ENCODE peak calls at places on chromosomes 7 and 10, in eight cellular contexts. L is psoas muscle, R is left ventricle myocardium inferior, D is lung, G is RWPE1, N is dorsolateral prefrontal cortex, B is substantia nigra, Z is neuronal stem cell. H is an unnamed sample.

GRCh38 chr7:150368098-150368883 is at the start of gene REPIN1:
- DNase-seq in L (peak), R (peak), D (peak), G (peak), N (peak), B (peak), Z (peak), H (peak)

GRCh38 chr7:26202019-26202985 is 757 bp downstream of the CBX3 start:
- DNase-seq in L (peak), R (peak), D (no peak), G (no peak), N (peak), B (no peak), Z (no peak), H (peak)

GRCh38 chr7:30665449-30665848 is 16.8 kb downstream of the CRHR2 start:
- DNase-seq in L (no peak), R (no peak), D (no peak), G (no peak), N (no peak), B (no peak), Z (no peak), H (no peak)

GRCh38 chr7:22387583-22387982 is 30.6 kb upstream of the RAPGEF5 start:
- DNase-seq in L (peak), R (peak), D (no peak), G (no peak), N (no peak), B (no peak), Z (no peak), H (no peak)

GRCh38 chr10:93967756-93968155 is 26.0 kb upstream of the PLCE1 start:
- DNase-seq in L (no peak), R (no peak), D (no peak), G (no peak), N (no peak), B (no peak), Z (no peak), H (no peak)

GRCh38 chr10:62171791-62172190 is 96.9 kb downstream of the RTKN2 start:
- DNase-seq in L (no peak), R (no peak), D (no peak), G (no peak), N (no peak), B (no peak), Z (no peak), H (no peak)

GRCh38 chr7:42886129-42886528 is 25.7 kb downstream of the C7orf25 start:
- DNase-seq in L (no peak), R (no peak), D (no peak), G (no peak), N (no peak), B (no peak), Z (no peak), H (no peak)

GRCh38 chr10:79184141-79184625 is 115.4 kb downstream of the ZMIZ1 start:
- DNase-seq in L (no peak), R (no peak), D (peak), G (peak), N (no peak), B (no peak), Z (no peak), H (no peak)

GRCh38 chr10:124294811-124295770 is 123.6 kb downstream of the OAT start:
- DNase-seq in L (no peak), R (no peak), D (no peak), G (peak), N (peak), B (no peak), Z (no peak), H (no peak)

GRCh38 chr10:8331387-8331786 is 276.9 kb downstream of the GATA3 start:
- DNase-seq in L (no peak), R (no peak), D (no peak), G (no peak), N (no peak), B (no peak), Z (no peak), H (no peak)

GRCh38 chr7:47991741-47992311 is 12.4 kb upstream of the HUS1 start:
- DNase-seq in L (peak), R (peak), D (peak), G (peak), N (peak), B (peak), Z (peak), H (peak)

GRCh38 chr7:47149208-47149864 is 432.6 kb downstream of the TNS3 start:
- DNase-seq in L (no peak), R (no peak), D (no peak), G (no peak), N (no peak), B (no peak), Z (no peak), H (no peak)

GRCh38 chr10:29957887-29958330 is 101.5 kb downstream of the JCAD start:
- DNase-seq in L (peak), R (peak), D (peak), G (no peak), N (no peak), B (no peak), Z (no peak), H (peak)

GRCh38 chr7:31129067-31129466 is 77.0 kb downstream of the ADCYAP1R1 start:
- DNase-seq in L (no peak), R (no peak), D (no peak), G (no peak), N (no peak), B (no peak), Z (no peak), H (peak)

GRCh38 chr7:27442446-27442845 is 199.8 kb downstream of the EVX1 start:
- DNase-seq in L (no peak), R (no peak), D (no peak), G (peak), N (no peak), B (no peak), Z (no peak), H (no peak)

GRCh38 chr7:24936121-24936824 is 43.7 kb downstream of the OSBPL3 start:
- DNase-seq in L (no peak), R (no peak), D (no peak), G (no peak), N (no peak), B (no peak), Z (no peak), H (no peak)

GRCh38 chr10:109115179-109115578 is 808.1 kb downstream of the XPNPEP1 start:
- DNase-seq in L (no peak), R (no peak), D (no peak), G (no peak), N (no peak), B (no peak), Z (no peak), H (no peak)

GRCh38 chr10:30227481-30227880 is 121.6 kb downstream of the MTPAP start:
- DNase-seq in L (no peak), R (peak), D (no peak), G (no peak), N (no peak), B (no peak), Z (no peak), H (peak)

GRCh38 chr10:75180592-75180991 is 30.0 kb upstream of the VDAC2 start:
- DNase-seq in L (no peak), R (no peak), D (no peak), G (no peak), N (no peak), B (no peak), Z (no peak), H (no peak)

GRCh38 chr10:19706904-19707303 is 109.3 kb upstream of the PLXDC2 start:
- DNase-seq in L (no peak), R (no peak), D (no peak), G (no peak), N (no peak), B (no peak), Z (no peak), H (no peak)

GRCh38 chr7:66426996-66427395 is 201.7 kb upstream of the KCTD7 start:
- DNase-seq in L (no peak), R (no peak), D (no peak), G (no peak), N (no peak), B (no peak), Z (no peak), H (no peak)

DNA sequence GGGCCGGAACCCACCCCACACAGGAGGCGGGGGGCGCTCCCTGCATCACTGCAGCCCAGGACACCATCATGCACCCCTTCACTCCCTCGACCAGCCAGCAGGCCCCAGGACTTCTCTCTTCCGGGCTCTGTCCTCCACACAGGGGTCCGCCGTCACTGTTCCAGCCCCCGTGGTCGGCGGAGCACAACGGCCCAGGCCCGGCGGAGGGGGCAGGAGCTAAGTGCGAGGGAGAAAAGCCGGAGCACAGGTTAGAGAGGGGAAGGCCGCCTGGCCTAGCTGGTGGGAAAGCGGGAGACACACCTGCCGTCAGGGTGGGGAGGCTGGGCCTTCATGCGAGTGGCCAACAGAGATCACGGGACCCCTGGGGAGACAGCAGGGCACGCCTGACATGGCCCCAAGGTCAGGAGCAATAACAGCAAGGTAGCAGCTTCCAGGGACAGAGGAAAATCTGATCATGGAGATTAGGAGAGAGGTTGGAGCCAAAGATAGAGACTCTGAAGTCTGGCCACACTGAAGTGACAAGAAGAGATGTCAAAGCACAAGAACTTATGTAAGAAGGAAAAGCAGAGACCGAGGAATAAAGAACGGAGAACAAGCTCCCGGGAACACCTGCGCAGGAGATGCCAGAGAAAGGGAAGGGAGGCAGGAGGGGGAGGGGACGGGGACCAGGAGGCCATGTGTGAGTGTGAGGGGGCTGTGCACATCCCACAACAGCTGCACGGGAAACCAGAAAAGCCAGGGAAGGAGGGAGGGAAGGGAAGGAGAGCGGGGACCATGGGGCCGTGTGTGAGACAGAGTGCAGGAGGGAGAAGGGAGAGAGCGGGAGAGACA is 151.0 kb downstream of the MAD1L1 start:
- DNase-seq in L (no peak), R (no peak), D (no peak), G (no peak), N (no peak), B (no peak), Z (no peak), H (no peak)
- H3K27ac ChIP-seq in L (no peak), R (no peak), D (no peak), G (no peak), N (no peak), B (no peak), Z (no peak), H (no peak)

GRCh38 chr10:84176836-84177474 is 3.4 kb downstream of the GPR15LG start:
- DNase-seq in L (no peak), R (no peak), D (no peak), G (no peak), N (no peak), B (no peak), Z (no peak), H (no peak)

GRCh38 chr10:84179059-84179710 is 5.6 kb downstream of the GPR15LG start:
- DNase-seq in L (no peak), R (no peak), D (no peak), G (peak), N (peak), B (no peak), Z (no peak), H (no peak)

GRCh38 chr10:84176351-84176750 is 2.8 kb downstream of the GPR15LG start:
- DNase-seq in L (no peak), R (no peak), D (no peak), G (no peak), N (no peak), B (no peak), Z (no peak), H (no peak)

GRCh38 chr10:84177541-84178386 is 4.2 kb downstream of the GPR15LG start:
- DNase-seq in L (no peak), R (peak), D (no peak), G (no peak), N (peak), B (no peak), Z (no peak), H (no peak)

DNA sequence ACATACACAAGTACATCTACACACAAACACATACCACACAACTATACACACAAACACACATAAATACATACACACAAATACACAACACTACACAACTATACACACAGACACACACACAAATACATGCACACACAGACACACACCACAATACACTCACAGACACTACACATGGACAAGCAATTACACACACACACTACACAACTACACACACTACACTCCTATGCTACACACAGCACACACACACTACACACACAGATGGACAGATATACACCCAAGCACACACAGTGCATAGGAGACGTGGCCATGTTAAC is 4.7 kb downstream of the GPR15LG start:
- DNase-seq in L (no peak), R (no peak), D (no peak), G (no peak), N (no peak), B (no peak), Z (no peak), H (no peak)
- H3K27ac ChIP-seq in L (no peak), R (no peak), D (no peak), G (peak), N (no peak), B (no peak), Z (no peak), H (no peak)

GRCh38 chr7:6227294-6227846 is 45.1 kb downstream of the CYTH3 start:
- DNase-seq in L (no peak), R (no peak), D (no peak), G (no peak), N (no peak), B (no peak), Z (no peak), H (no peak)
- H3K27ac ChIP-seq in L (peak), R (peak), D (peak), G (no peak), N (no peak), B (no peak), Z (peak), H (peak)

GRCh38 chr10:60863796-60864195 is 80.2 kb downstream of the RHOBTB1 start:
- DNase-seq in L (no peak), R (no peak), D (no peak), G (no peak), N (no peak), B (no peak), Z (no peak), H (no peak)
- H3K27ac ChIP-seq in L (no peak), R (no peak), D (no peak), G (no peak), N (no peak), B (no peak), Z (no peak), H (no peak)

DNA sequence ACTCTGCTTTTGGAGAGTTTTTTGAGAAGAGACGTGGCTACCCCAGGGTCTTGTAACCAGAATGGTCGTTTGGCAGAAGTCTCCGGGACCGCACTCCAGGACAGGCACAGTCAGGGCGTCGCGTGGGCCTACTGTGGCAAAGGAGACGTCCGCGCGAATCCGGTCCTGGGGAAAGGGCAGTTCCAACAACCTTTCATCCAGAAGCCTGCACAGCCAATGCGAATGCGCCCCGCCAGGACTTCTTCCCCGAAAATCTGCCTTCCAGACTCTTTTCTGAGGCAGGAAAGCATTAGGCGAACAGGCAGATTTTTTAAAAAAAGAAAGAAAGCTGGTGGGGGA is 2.0 kb downstream of the HPSE2 start:
- DNase-seq in L (no peak), R (no peak), D (no peak), G (no peak), N (no peak), B (no peak), Z (no peak), H (no peak)
- H3K27ac ChIP-seq in L (no peak), R (no peak), D (no peak), G (no peak), N (no peak), B (no peak), Z (peak), H (peak)

DNA sequence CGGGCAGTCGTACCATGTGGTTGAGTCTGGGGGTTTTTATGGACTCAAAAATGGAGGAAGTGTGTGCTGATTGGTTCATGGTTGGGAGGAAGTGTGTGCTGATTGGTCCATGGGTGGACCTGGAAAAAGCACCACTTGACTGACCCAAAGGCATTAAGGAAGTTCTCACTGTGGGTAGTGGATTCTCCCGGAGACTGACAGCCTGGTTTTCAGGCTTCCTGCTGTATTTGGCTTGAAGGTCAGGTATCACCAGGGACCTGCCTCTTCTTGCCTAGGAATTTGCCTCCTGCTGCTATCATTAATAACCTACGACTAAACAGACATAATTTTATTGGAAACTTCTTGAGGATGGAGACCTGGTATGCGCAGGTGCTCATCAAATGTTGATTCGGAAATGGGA is 268.8 kb upstream of the LRGUK start:
- DNase-seq in L (no peak), R (no peak), D (no peak), G (no peak), N (no peak), B (no peak), Z (no peak), H (no peak)
- H3K27ac ChIP-seq in L (no peak), R (no peak), D (no peak), G (no peak), N (no peak), B (no peak), Z (no peak), H (no peak)

GRCh38 chr10:49278497-49278902 is 20.5 kb upstream of the C10orf71 start:
- DNase-seq in L (no peak), R (no peak), D (no peak), G (no peak), N (no peak), B (no peak), Z (peak), H (no peak)

GRCh38 chr10:49277973-49278372 is 21.0 kb upstream of the C10orf71 start:
- DNase-seq in L (no peak), R (no peak), D (no peak), G (no peak), N (no peak), B (no peak), Z (no peak), H (peak)

GRCh38 chr10:49273626-49274025 is 25.3 kb upstream of the C10orf71 start:
- DNase-seq in L (no peak), R (no peak), D (no peak), G (no peak), N (no peak), B (no peak), Z (no peak), H (no peak)

GRCh38 chr10:49274886-49275285 is 24.1 kb upstream of the C10orf71 start:
- DNase-seq in L (no peak), R (no peak), D (no peak), G (no peak), N (no peak), B (no peak), Z (no peak), H (no peak)

GRCh38 chr10:49275896-49276295 is 23.1 kb upstream of the C10orf71 start:
- DNase-seq in L (no peak), R (no peak), D (no peak), G (no peak), N (no peak), B (no peak), Z (no peak), H (no peak)
- H3K27ac ChIP-seq in L (no peak), R (no peak), D (no peak), G (no peak), N (no peak), B (no peak), Z (no peak), H (no peak)

DNA sequence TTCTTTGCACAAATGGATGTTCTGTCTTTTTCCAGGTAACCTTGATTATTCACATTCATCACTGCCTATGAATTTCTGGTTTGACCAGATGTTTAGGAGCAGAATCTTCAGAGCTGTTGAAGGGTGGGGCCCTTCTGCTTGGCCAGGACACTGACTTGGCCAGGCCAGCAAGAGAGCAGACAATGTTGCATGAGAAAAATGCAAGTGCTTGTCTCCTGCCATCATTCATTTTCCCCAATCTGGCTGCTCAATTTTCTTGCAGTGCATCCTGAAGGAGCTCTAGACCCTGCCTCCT is 1.6 kb upstream of the BLNK start:
- DNase-seq in L (no peak), R (no peak), D (no peak), G (no peak), N (no peak), B (no peak), Z (no peak), H (no peak)
- H3K27ac ChIP-seq in L (no peak), R (no peak), D (no peak), G (no peak), N (no peak), B (no peak), Z (no peak), H (peak)

GRCh38 chr10:35236739-35237138 is 99.6 kb upstream of the CCNY start:
- DNase-seq in L (no peak), R (no peak), D (no peak), G (no peak), N (no peak), B (no peak), Z (no peak), H (no peak)

GRCh38 chr10:35228058-35228457 is 101.4 kb downstream of the CREM start:
- DNase-seq in L (no peak), R (no peak), D (no peak), G (no peak), N (no peak), B (no peak), Z (no peak), H (no peak)

GRCh38 chr10:35231646-35232045 is 104.7 kb upstream of the CCNY start:
- DNase-seq in L (no peak), R (no peak), D (no peak), G (no peak), N (no peak), B (no peak), Z (no peak), H (no peak)

GRCh38 chr10:35234073-35234472 is 102.2 kb upstream of the CCNY start:
- DNase-seq in L (no peak), R (no peak), D (no peak), G (no peak), N (no peak), B (no peak), Z (no peak), H (no peak)

GRCh38 chr10:35232509-35232908 is 103.8 kb upstream of the CCNY start:
- DNase-seq in L (no peak), R (no peak), D (no peak), G (no peak), N (no peak), B (no peak), Z (no peak), H (no peak)
- H3K27ac ChIP-seq in L (no peak), R (no peak), D (no peak), G (no peak), N (no peak), B (no peak), Z (no peak), H (no peak)

DNA sequence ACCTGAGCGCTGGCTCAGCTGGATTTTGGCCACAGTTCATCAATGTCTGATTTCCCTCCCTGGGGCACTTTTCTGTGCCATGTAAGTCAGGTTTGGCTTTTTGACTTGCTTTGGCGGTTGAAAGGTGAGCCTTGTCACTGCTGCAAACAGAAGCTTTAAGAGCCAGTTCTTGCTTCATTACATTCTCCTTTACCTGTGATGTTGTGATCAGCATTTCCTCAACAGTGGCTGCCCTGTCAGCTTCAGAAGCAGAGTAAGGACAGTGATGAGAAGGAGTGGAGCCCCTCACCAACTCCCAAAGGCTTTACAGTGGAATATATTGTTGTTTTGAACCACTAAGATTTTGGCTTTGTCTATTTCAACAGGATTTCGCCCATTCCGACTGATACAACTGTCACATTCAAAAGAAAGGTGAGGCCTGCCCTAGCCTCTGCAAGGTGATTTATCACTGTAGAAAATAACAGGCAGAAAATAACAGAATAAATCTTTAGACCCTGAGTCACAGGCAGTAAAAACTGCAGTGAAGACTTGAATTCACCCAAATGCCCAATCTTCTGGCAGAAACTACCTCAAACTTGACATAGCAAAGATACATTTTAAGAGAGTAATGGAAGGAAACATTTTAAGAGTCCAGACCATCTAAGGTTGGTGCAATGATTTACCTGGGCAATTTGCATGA is 13.3 kb upstream of the DKK1 start:
- DNase-seq in L (no peak), R (no peak), D (no peak), G (no peak), N (no peak), B (no peak), Z (no peak), H (no peak)
- H3K27ac ChIP-seq in L (no peak), R (no peak), D (no peak), G (no peak), N (no peak), B (no peak), Z (no peak), H (no peak)

H was measured in ascending aorta.